ENCODE peak calls at places on chromosomes 3 and 15, in four cellular contexts. Z, U, D and E are unnamed samples.
A peak's percentile ranks its signal among the peaks of the same experiment; 100 is the strongest.

GRCh38 chr3:30113906-30114305 is 492.5 kb upstream of the TGFBR2 start:
- DNase-seq in D (no peak), Z (no peak), U (no peak), E (no peak)

GRCh38 chr3:33717616-33717865 is 513 bp downstream of the CLASP2 start:
- DNase-seq in D (no peak), U (peak; percentile 78), Z (no peak), E (peak; percentile 70)

GRCh38 chr3:132804498-132804897 is 82.3 kb upstream of the NPHP3 start:
- DNase-seq in U (no peak), Z (no peak), D (no peak), E (no peak)

GRCh38 chr15:83323296-83323711 is 38.8 kb upstream of the BNC1 start:
- DNase-seq in D (peak; percentile 77), Z (no peak), U (no peak), E (no peak)

GRCh38 chr3:133476971-133477375 is 77.1 kb downstream of the BFSP2 start:
- DNase-seq in D (no peak), U (no peak), Z (no peak), E (peak; percentile 68)

GRCh38 chr3:48039487-48040190 is 23.4 kb upstream of the MAP4 start:
- DNase-seq in D (peak; percentile 47), U (peak; percentile 9), Z (no peak), E (peak; percentile 29)

GRCh38 chr3:183515968-183516851 is 39.3 kb downstream of the KLHL6 start:
- DNase-seq in Z (no peak), U (peak; percentile 91), D (no peak), E (no peak)

GRCh38 chr3:27669505-27670085 is 52.5 kb downstream of the EOMES start:
- DNase-seq in Z (no peak), D (no peak), U (peak; percentile 62), E (no peak)

GRCh38 chr3:194140520-194141414 is 4.8 kb downstream of the HES1 start:
- DNase-seq in Z (peak; percentile 68), D (peak; percentile 95), U (peak; percentile 58), E (peak; percentile 98)

GRCh38 chr3:124826703-124827102 is 60.5 kb downstream of the ITGB5 start:
- DNase-seq in D (peak; percentile 77), Z (no peak), U (no peak), E (peak; percentile 32)

GRCh38 chr3:127212231-127212630 is 19.3 kb downstream of the PRR23E start:
- DNase-seq in U (no peak), D (no peak), Z (no peak), E (no peak)

GRCh38 chr3:147940400-147940799 is 531.2 kb downstream of the ZIC1 start:
- DNase-seq in Z (no peak), U (no peak), D (no peak), E (no peak)

GRCh38 chr3:175346573-175347356 is 487.6 kb downstream of the NAALADL2 start:
- DNase-seq in U (no peak), Z (peak; percentile 35), D (peak; percentile 91), E (peak; percentile 70)

GRCh38 chr3:117510396-117510795 is 800.8 kb downstream of the TUSC7 start:
- DNase-seq in Z (no peak), U (no peak), D (no peak), E (no peak)

GRCh38 chr3:131658771-131659170 is 156.0 kb upstream of the MRPL3 start:
- DNase-seq in U (no peak), D (no peak), Z (no peak), E (no peak)

GRCh38 chr3:177674186-177674585 is 476.9 kb upstream of the TBL1XR1 start:
- DNase-seq in D (no peak), U (no peak), Z (no peak), E (no peak)

GRCh38 chr15:48144889-48145288 is 24.1 kb downstream of the SLC24A5 start:
- DNase-seq in D (no peak), U (peak; percentile 44), Z (no peak), E (no peak)

GRCh38 chr15:71312731-71313460 is 197.6 kb downstream of the THSD4 start:
- DNase-seq in Z (no peak), U (no peak), D (no peak), E (no peak)

GRCh38 chr3:5172018-5172417 is 15.5 kb upstream of the EDEM1 start:
- DNase-seq in U (no peak), Z (no peak), D (no peak), E (no peak)

GRCh38 chr15:36903195-36903594 is 197.2 kb downstream of the MEIS2 start:
- DNase-seq in D (no peak), Z (no peak), U (no peak), E (no peak)

GRCh38 chr15:36004891-36005508 is 459.0 kb upstream of the DPH6 start:
- DNase-seq in U (no peak), D (no peak), Z (no peak), E (peak; percentile 15)

GRCh38 chr3:129432671-129433070 is 4.2 kb upstream of the EFCAB12 start:
- DNase-seq in Z (no peak), D (no peak), U (no peak), E (no peak)

GRCh38 chr3:177807150-177807875 is 610.0 kb upstream of the TBL1XR1 start:
- DNase-seq in U (no peak), Z (no peak), D (no peak), E (no peak)

GRCh38 chr3:64342940-64343691 is 117.8 kb upstream of the PRICKLE2 start:
- DNase-seq in D (peak; percentile 77), Z (peak; percentile 55), U (no peak), E (no peak)

GRCh38 chr3:45693941-45694521 is 4.8 kb downstream of the SACM1L start:
- DNase-seq in D (no peak), U (peak; percentile 80), Z (no peak), E (no peak)